ENCODE peak calls at places on chromosomes 7 and 10, in four cellular contexts. E, I, B and A are unnamed samples.
A peak's percentile ranks its signal among the peaks of the same experiment; 100 is the strongest.

GRCh38 chr7:117312593-117312992 is 10.3 kb downstream of the WNT2 start:
- DNase-seq in E (no peak), I (no peak), B (no peak), A (no peak)

GRCh38 chr10:122044713-122045112 is 55.8 kb downstream of the TACC2 start:
- DNase-seq in E (peak; percentile 30), I (no peak), B (no peak), A (no peak)

GRCh38 chr7:50304158-50304910 is at the start of gene IKZF1:
- DNase-seq in E (no peak), I (no peak), B (peak; percentile 89), A (no peak)

GRCh38 chr7:159063046-159063840 is 81.4 kb downstream of the VIPR2 start:
- DNase-seq in E (no peak), I (no peak), B (no peak), A (no peak)

GRCh38 chr7:92723978-92724377 is 112.4 kb downstream of the CDK6 start:
- DNase-seq in E (no peak), I (no peak), B (no peak), A (no peak)

GRCh38 chr7:76262683-76263402 is 39.6 kb upstream of the HSPB1 start:
- DNase-seq in E (peak; percentile 43), I (peak; percentile 69), B (no peak), A (no peak)

GRCh38 chr7:155448632-155449007 is 9.3 kb upstream of the EN2 start:
- DNase-seq in E (no peak), I (no peak), B (peak; percentile 38), A (peak; percentile 91)

GRCh38 chr10:49187044-49187484 is 1.1 kb downstream of the TMEM273 start:
- DNase-seq in E (no peak), I (no peak), B (no peak), A (no peak)

GRCh38 chr10:92110039-92110794 is 180.7 kb downstream of the CPEB3 start:
- DNase-seq in E (peak; percentile 45), I (no peak), B (no peak), A (no peak)

GRCh38 chr10:13993169-13993568 is 337.6 kb downstream of the FRMD4A start:
- DNase-seq in E (peak; percentile 71), I (no peak), B (no peak), A (no peak)

GRCh38 chr7:155885162-155886160 is 73.2 kb upstream of the SHH start:
- DNase-seq in E (peak; percentile 84), I (no peak), B (no peak), A (peak; percentile 81)

GRCh38 chr7:116636997-116637396 is 35.0 kb upstream of the MET start:
- DNase-seq in E (no peak), I (no peak), B (no peak), A (no peak)

GRCh38 chr7:16603633-16604032 is 41.9 kb downstream of the ANKMY2 start:
- DNase-seq in E (no peak), I (no peak), B (no peak), A (no peak)

GRCh38 chr7:132254455-132254854 is 321.8 kb downstream of the PLXNA4 start:
- DNase-seq in E (no peak), I (no peak), B (no peak), A (no peak)

GRCh38 chr7:132257253-132257652 is 319.0 kb downstream of the PLXNA4 start:
- DNase-seq in E (no peak), I (no peak), B (no peak), A (no peak)

GRCh38 chr7:132255084-132255483 is 321.2 kb downstream of the PLXNA4 start:
- DNase-seq in E (no peak), I (no peak), B (peak; percentile 45), A (no peak)

GRCh38 chr7:132256721-132257212 is 319.5 kb downstream of the PLXNA4 start:
- DNase-seq in E (no peak), I (no peak), B (no peak), A (no peak)

DNA sequence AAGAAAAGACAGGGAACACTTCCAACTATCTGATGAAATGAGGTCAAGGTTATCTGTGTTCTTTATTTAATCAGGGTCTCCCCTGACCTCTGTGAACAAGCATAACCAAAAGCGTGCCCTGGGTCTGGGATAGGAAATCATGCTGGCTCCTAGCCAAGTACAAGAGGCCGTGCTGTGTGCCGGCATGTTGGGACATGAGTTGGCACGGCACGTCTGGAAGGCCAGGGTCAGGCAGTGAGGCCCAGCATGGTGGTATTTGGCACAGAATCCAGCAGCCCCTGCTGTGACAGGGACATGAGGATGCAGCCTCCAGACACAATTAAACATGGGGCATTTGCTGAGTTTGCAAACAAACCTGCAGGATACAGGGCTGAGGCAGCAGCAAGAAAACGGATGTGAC is 320.4 kb downstream of the PLXNA4 start:
- DNase-seq in E (no peak), I (no peak), B (peak; percentile 52), A (no peak)
- TF ChIP-seq CTCF in E (no peak), I (no peak), B (no peak), A (no peak)

GRCh38 chr7:40493609-40494041 is 358.8 kb downstream of the SUGCT start:
- DNase-seq in E (peak; percentile 52), I (no peak), B (no peak), A (no peak)

GRCh38 chr7:40490603-40490924 is 355.8 kb downstream of the SUGCT start:
- DNase-seq in E (no peak), I (no peak), B (no peak), A (no peak)

GRCh38 chr7:40489844-40490602 is 355.2 kb downstream of the SUGCT start:
- DNase-seq in E (no peak), I (no peak), B (no peak), A (no peak)
- TF ChIP-seq CTCF in E (no peak), I (no peak), B (no peak), A (peak; percentile 30)

DNA sequence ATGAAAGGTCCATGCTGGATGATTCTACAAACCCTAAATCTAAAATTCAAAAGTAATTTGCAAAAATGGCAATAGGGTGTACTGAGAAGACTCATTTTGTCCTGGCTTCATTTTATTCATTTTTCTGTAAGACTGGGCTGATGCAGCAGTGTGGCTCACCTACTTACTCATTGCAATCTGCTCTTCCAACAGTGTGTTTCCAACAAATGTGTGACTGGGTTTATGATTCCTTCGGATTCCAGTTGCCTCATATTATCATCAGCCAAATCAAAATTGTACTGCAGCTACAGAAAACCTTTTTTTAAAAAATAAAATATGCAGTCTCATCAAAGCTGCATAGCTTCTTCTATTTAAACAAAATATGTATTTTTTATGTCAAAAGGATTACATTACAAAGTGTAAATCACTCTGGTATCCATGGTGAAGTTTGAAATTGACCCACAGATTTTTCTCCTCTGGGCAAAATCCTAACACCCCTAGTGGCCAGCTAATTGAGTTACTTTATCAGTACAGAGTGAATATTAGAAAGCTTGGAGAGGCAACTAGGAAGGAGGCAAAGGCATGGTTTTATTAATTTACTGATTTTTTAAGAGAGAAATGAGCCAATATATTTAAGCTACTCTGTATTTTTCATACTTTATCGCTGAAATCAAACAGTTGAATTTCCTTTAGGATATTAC is 390.3 kb downstream of the MAGI2 start:
- DNase-seq in E (no peak), I (no peak), B (no peak), A (no peak)
- TF ChIP-seq CTCF in E (peak; percentile 17), I (peak; percentile 52), B (no peak), A (peak; percentile 34)

DNA sequence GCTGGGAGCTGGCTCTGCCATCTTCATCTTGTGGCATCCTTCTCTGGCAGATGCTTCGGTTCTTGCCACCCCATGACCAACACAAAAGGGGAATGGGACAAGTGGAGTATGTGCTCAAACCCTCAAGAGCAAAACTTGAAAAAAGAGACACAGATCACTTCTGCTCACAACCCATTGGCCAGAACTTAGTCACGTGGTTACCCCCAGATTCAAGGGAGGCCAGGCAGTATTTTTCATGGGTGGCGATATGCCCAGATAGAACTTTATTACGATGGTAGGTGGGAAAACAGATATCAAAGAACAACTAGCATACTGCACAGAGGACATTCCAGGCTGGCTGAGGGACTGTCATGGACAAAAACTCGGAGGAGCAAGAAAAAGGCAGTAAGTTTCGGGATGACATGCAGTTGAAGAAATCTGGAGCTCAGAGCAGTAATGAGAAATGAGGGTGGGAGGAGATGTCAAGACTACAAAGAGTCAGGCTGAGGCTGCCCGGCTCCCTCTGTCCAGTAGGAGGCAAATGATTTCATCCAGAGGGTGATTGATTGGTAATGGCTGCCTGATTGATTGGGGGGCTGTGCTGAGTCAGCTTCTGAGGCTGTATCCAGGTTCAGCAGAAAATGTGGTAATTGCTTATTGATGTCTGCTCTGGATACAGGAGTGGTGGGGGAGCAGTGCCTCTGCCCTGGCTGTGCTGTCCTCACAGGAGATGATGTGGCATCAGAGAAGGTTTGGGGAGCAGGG is 25.3 kb downstream of the COL13A1 start:
- DNase-seq in E (no peak), I (no peak), B (no peak), A (no peak)
- TF ChIP-seq CTCF in E (peak; percentile 20), I (peak; percentile 39), B (no peak), A (peak; percentile 16)

DNA sequence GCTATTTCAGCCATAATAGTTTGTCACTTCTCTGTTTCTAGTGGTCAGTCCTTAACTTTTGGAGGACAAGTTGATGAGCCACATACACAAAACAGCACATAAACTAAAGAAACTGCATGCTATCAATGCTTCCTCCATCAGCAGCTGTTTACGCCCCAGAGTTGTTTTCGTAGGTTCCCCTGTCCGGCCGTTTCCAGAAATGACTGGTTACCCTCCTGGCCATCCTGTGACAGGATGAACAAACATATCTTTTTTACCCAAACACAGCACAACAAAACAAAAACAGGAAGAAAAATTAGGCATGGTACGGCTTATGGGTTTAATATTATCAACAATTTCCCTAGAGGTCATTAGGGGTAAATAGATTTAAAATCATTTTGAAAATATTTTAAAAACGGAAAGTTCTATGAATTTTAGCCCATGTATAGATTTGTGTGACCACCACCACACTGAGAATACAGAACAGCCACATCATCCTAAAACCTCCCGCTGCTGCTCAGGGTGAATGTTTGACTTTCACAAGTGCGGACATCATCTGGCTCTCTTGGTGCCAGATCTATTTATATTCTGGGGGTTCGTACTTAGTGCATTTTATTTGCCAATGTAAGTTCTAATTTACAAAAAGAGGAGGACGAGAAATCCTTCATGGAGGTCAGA is 74.9 kb downstream of the HIPK2 start:
- DNase-seq in E (no peak), I (no peak), B (no peak), A (no peak)
- TF ChIP-seq CTCF in E (no peak), I (no peak), B (no peak), A (no peak)

GRCh38 chr10:130236711-130237110 is 100.5 kb downstream of the GLRX3 start:
- DNase-seq in E (no peak), I (no peak), B (no peak), A (peak; percentile 39)

GRCh38 chr10:130244031-130244927 is 108.1 kb downstream of the GLRX3 start:
- DNase-seq in E (no peak), I (no peak), B (no peak), A (peak; percentile 51)

GRCh38 chr10:130242483-130242882 is 106.3 kb downstream of the GLRX3 start:
- DNase-seq in E (no peak), I (no peak), B (no peak), A (no peak)

GRCh38 chr10:130243015-130243414 is 106.8 kb downstream of the GLRX3 start:
- DNase-seq in E (no peak), I (no peak), B (no peak), A (no peak)

DNA sequence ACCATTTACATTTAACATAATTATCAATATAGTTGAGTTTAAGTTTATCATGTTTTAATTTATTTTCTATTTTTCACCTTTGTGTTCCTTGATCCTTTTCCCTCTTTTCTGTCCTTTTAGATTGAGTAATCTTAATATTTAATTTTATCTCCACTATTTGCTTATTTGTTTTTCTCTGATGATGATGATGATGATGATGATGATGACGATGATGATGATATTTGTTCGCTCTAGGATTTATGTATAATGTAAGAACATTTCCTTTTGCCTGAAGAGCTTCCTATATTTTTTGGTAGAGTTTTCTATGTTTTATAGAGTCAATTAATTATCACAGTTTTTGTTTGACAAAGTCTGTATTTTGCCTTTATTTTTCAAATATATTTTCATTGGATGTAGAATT is 104.2 kb downstream of the GLRX3 start:
- DNase-seq in E (no peak), I (no peak), B (no peak), A (no peak)
- TF ChIP-seq CTCF in E (no peak), I (no peak), B (no peak), A (no peak)